ENCODE peak calls at places on chromosomes 4 and X, in five cellular contexts. One of them, this sample, is unnamed.

GRCh38 chr4:16757080-16757521 is 141.3 kb downstream of the LDB2 start:
- DNase-seq in OCI-LY7: no peak
- DNase-seq in iPS-NIHi11: no peak
- DNase-seq in HFFc6: peak; percentile 85
- DNase-seq in stimulated activated CD4-positive, alpha-beta T cell treated with anti-CD3 and anti-CD28 coated beads, Interleukin-1b, Interleukin-23, amount 100 ng/mL, for 48 hours: no peak
- DNase-seq in this sample: no peak

GRCh38 chr4:1907848-1908525 is 36.8 kb downstream of the NSD2 start:
- DNase-seq in OCI-LY7: no peak
- DNase-seq in iPS-NIHi11: no peak
- DNase-seq in HFFc6: no peak
- DNase-seq in stimulated activated CD4-positive, alpha-beta T cell treated with anti-CD3 and anti-CD28 coated beads, Interleukin-1b, Interleukin-23, amount 100 ng/mL, for 48 hours: no peak
- DNase-seq in this sample: no peak

GRCh38 chr4:62342346-62342745 is 1142.2 kb downstream of the ADGRL3 start:
- DNase-seq in OCI-LY7: no peak
- DNase-seq in iPS-NIHi11: no peak
- DNase-seq in HFFc6: no peak
- DNase-seq in stimulated activated CD4-positive, alpha-beta T cell treated with anti-CD3 and anti-CD28 coated beads, Interleukin-1b, Interleukin-23, amount 100 ng/mL, for 48 hours: no peak
- DNase-seq in this sample: no peak

GRCh38 chr4:186587416-186588018 is 32.1 kb upstream of the MTNR1A start:
- DNase-seq in OCI-LY7: peak; percentile 46
- DNase-seq in iPS-NIHi11: peak; percentile 83
- DNase-seq in HFFc6: peak; percentile 41
- DNase-seq in stimulated activated CD4-positive, alpha-beta T cell treated with anti-CD3 and anti-CD28 coated beads, Interleukin-1b, Interleukin-23, amount 100 ng/mL, for 48 hours: peak; percentile 48
- DNase-seq in this sample: no peak

GRCh38 chr4:126563389-126563788 is 1069.4 kb upstream of the INTU start:
- DNase-seq in OCI-LY7: no peak
- DNase-seq in iPS-NIHi11: no peak
- DNase-seq in HFFc6: no peak
- DNase-seq in stimulated activated CD4-positive, alpha-beta T cell treated with anti-CD3 and anti-CD28 coated beads, Interleukin-1b, Interleukin-23, amount 100 ng/mL, for 48 hours: no peak
- DNase-seq in this sample: no peak

GRCh38 chrX:33969105-33969504 is 163.0 kb downstream of the FAM47A start:
- DNase-seq in OCI-LY7: no peak
- DNase-seq in iPS-NIHi11: no peak
- DNase-seq in HFFc6: no peak
- DNase-seq in stimulated activated CD4-positive, alpha-beta T cell treated with anti-CD3 and anti-CD28 coated beads, Interleukin-1b, Interleukin-23, amount 100 ng/mL, for 48 hours: no peak
- DNase-seq in this sample: no peak

GRCh38 chr4:24885342-24885741 is 27.5 kb downstream of the CCDC149 start:
- DNase-seq in OCI-LY7: no peak
- DNase-seq in iPS-NIHi11: no peak
- DNase-seq in HFFc6: no peak
- DNase-seq in stimulated activated CD4-positive, alpha-beta T cell treated with anti-CD3 and anti-CD28 coated beads, Interleukin-1b, Interleukin-23, amount 100 ng/mL, for 48 hours: no peak
- DNase-seq in this sample: no peak

GRCh38 chrX:125680366-125680765 is 360.7 kb downstream of the TEX13C start:
- DNase-seq in OCI-LY7: no peak
- DNase-seq in iPS-NIHi11: no peak
- DNase-seq in HFFc6: no peak
- DNase-seq in stimulated activated CD4-positive, alpha-beta T cell treated with anti-CD3 and anti-CD28 coated beads, Interleukin-1b, Interleukin-23, amount 100 ng/mL, for 48 hours: no peak
- DNase-seq in this sample: no peak

GRCh38 chrX:110851780-110852179 is 56.2 kb upstream of the CHRDL1 start:
- DNase-seq in OCI-LY7: no peak
- DNase-seq in iPS-NIHi11: no peak
- DNase-seq in HFFc6: no peak
- DNase-seq in stimulated activated CD4-positive, alpha-beta T cell treated with anti-CD3 and anti-CD28 coated beads, Interleukin-1b, Interleukin-23, amount 100 ng/mL, for 48 hours: no peak
- DNase-seq in this sample: no peak

GRCh38 chr4:65046496-65047101 is 623.7 kb downstream of the EPHA5 start:
- DNase-seq in OCI-LY7: no peak
- DNase-seq in iPS-NIHi11: peak; percentile 21
- DNase-seq in HFFc6: no peak
- DNase-seq in stimulated activated CD4-positive, alpha-beta T cell treated with anti-CD3 and anti-CD28 coated beads, Interleukin-1b, Interleukin-23, amount 100 ng/mL, for 48 hours: no peak
- DNase-seq in this sample: no peak

GRCh38 chr4:140935259-140935658 is 179.1 kb upstream of the TBC1D9 start:
- DNase-seq in OCI-LY7: no peak
- DNase-seq in iPS-NIHi11: no peak
- DNase-seq in HFFc6: peak; percentile 25
- DNase-seq in stimulated activated CD4-positive, alpha-beta T cell treated with anti-CD3 and anti-CD28 coated beads, Interleukin-1b, Interleukin-23, amount 100 ng/mL, for 48 hours: no peak
- DNase-seq in this sample: no peak

GRCh38 chr4:75513529-75514130 is 573 bp downstream of the RCHY1 start:
- DNase-seq in OCI-LY7: peak; percentile 15
- DNase-seq in iPS-NIHi11: no peak
- DNase-seq in HFFc6: no peak
- DNase-seq in stimulated activated CD4-positive, alpha-beta T cell treated with anti-CD3 and anti-CD28 coated beads, Interleukin-1b, Interleukin-23, amount 100 ng/mL, for 48 hours: no peak
- DNase-seq in this sample: no peak

GRCh38 chrX:21374163-21374993 is at the start of gene CNKSR2:
- DNase-seq in OCI-LY7: no peak
- DNase-seq in iPS-NIHi11: peak; percentile 87
- DNase-seq in HFFc6: no peak
- DNase-seq in stimulated activated CD4-positive, alpha-beta T cell treated with anti-CD3 and anti-CD28 coated beads, Interleukin-1b, Interleukin-23, amount 100 ng/mL, for 48 hours: peak; percentile 70
- DNase-seq in this sample: peak; percentile 88

GRCh38 chr4:89290727-89291126 is 16.9 kb downstream of the GPRIN3 start:
- DNase-seq in OCI-LY7: peak; percentile 38
- DNase-seq in iPS-NIHi11: no peak
- DNase-seq in HFFc6: no peak
- DNase-seq in stimulated activated CD4-positive, alpha-beta T cell treated with anti-CD3 and anti-CD28 coated beads, Interleukin-1b, Interleukin-23, amount 100 ng/mL, for 48 hours: no peak
- DNase-seq in this sample: no peak

GRCh38 chrX:24515447-24515846 is 50.4 kb downstream of the PDK3 start:
- DNase-seq in OCI-LY7: no peak
- DNase-seq in iPS-NIHi11: no peak
- DNase-seq in HFFc6: no peak
- DNase-seq in stimulated activated CD4-positive, alpha-beta T cell treated with anti-CD3 and anti-CD28 coated beads, Interleukin-1b, Interleukin-23, amount 100 ng/mL, for 48 hours: no peak
- DNase-seq in this sample: no peak

GRCh38 chr4:5888222-5888701 is 4.6 kb downstream of the CRMP1 start:
- DNase-seq in OCI-LY7: no peak
- DNase-seq in iPS-NIHi11: peak; percentile 74
- DNase-seq in HFFc6: no peak
- DNase-seq in stimulated activated CD4-positive, alpha-beta T cell treated with anti-CD3 and anti-CD28 coated beads, Interleukin-1b, Interleukin-23, amount 100 ng/mL, for 48 hours: no peak
- DNase-seq in this sample: no peak

GRCh38 chrX:20594985-20595384 is 328.3 kb upstream of the RPS6KA3 start:
- DNase-seq in OCI-LY7: no peak
- DNase-seq in iPS-NIHi11: peak; percentile 19
- DNase-seq in HFFc6: no peak
- DNase-seq in stimulated activated CD4-positive, alpha-beta T cell treated with anti-CD3 and anti-CD28 coated beads, Interleukin-1b, Interleukin-23, amount 100 ng/mL, for 48 hours: no peak
- DNase-seq in this sample: no peak

GRCh38 chr4:89248879-89249281 is 58.7 kb downstream of the GPRIN3 start:
- DNase-seq in OCI-LY7: no peak
- DNase-seq in iPS-NIHi11: peak; percentile 14
- DNase-seq in HFFc6: no peak
- DNase-seq in stimulated activated CD4-positive, alpha-beta T cell treated with anti-CD3 and anti-CD28 coated beads, Interleukin-1b, Interleukin-23, amount 100 ng/mL, for 48 hours: no peak
- DNase-seq in this sample: no peak

GRCh38 chr4:183180621-183181020 is 81.6 kb downstream of the WWC2 start:
- DNase-seq in OCI-LY7: no peak
- DNase-seq in iPS-NIHi11: no peak
- DNase-seq in HFFc6: no peak
- DNase-seq in stimulated activated CD4-positive, alpha-beta T cell treated with anti-CD3 and anti-CD28 coated beads, Interleukin-1b, Interleukin-23, amount 100 ng/mL, for 48 hours: no peak
- DNase-seq in this sample: no peak

GRCh38 chr4:139686130-139686529 is 20.5 kb downstream of the MGST2 start:
- DNase-seq in OCI-LY7: no peak
- DNase-seq in iPS-NIHi11: no peak
- DNase-seq in HFFc6: no peak
- DNase-seq in stimulated activated CD4-positive, alpha-beta T cell treated with anti-CD3 and anti-CD28 coated beads, Interleukin-1b, Interleukin-23, amount 100 ng/mL, for 48 hours: no peak
- DNase-seq in this sample: no peak

GRCh38 chr4:128974203-128974602 is 119.1 kb downstream of the SCLT1 start:
- DNase-seq in OCI-LY7: no peak
- DNase-seq in iPS-NIHi11: no peak
- DNase-seq in HFFc6: peak; percentile 17
- DNase-seq in stimulated activated CD4-positive, alpha-beta T cell treated with anti-CD3 and anti-CD28 coated beads, Interleukin-1b, Interleukin-23, amount 100 ng/mL, for 48 hours: no peak
- DNase-seq in this sample: no peak

GRCh38 chr4:170089743-170090666 is at the start of gene AADAT:
- DNase-seq in OCI-LY7: no peak
- DNase-seq in iPS-NIHi11: peak; percentile 94
- DNase-seq in HFFc6: peak; percentile 60
- DNase-seq in stimulated activated CD4-positive, alpha-beta T cell treated with anti-CD3 and anti-CD28 coated beads, Interleukin-1b, Interleukin-23, amount 100 ng/mL, for 48 hours: no peak
- DNase-seq in this sample: peak; percentile 87

GRCh38 chr4:187268940-187269339 is 545.3 kb upstream of the FAT1 start:
- DNase-seq in OCI-LY7: no peak
- DNase-seq in iPS-NIHi11: no peak
- DNase-seq in HFFc6: peak; percentile 59
- DNase-seq in stimulated activated CD4-positive, alpha-beta T cell treated with anti-CD3 and anti-CD28 coated beads, Interleukin-1b, Interleukin-23, amount 100 ng/mL, for 48 hours: no peak
- DNase-seq in this sample: no peak

GRCh38 chr4:98603683-98604573 is 54.5 kb downstream of the TSPAN5 start:
- DNase-seq in OCI-LY7: no peak
- DNase-seq in iPS-NIHi11: no peak
- DNase-seq in HFFc6: peak; percentile 41
- DNase-seq in stimulated activated CD4-positive, alpha-beta T cell treated with anti-CD3 and anti-CD28 coated beads, Interleukin-1b, Interleukin-23, amount 100 ng/mL, for 48 hours: peak; percentile 40
- DNase-seq in this sample: no peak

GRCh38 chrX:119606508-119607389 is 525 bp upstream of the NKRF start:
- DNase-seq in OCI-LY7: no peak
- DNase-seq in iPS-NIHi11: no peak
- DNase-seq in HFFc6: peak; percentile 2
- DNase-seq in stimulated activated CD4-positive, alpha-beta T cell treated with anti-CD3 and anti-CD28 coated beads, Interleukin-1b, Interleukin-23, amount 100 ng/mL, for 48 hours: no peak
- DNase-seq in this sample: no peak

GRCh38 chrX:125203737-125204578 is 115.7 kb upstream of the TEX13C start:
- DNase-seq in OCI-LY7: no peak
- DNase-seq in iPS-NIHi11: peak; percentile 18
- DNase-seq in HFFc6: no peak
- DNase-seq in stimulated activated CD4-positive, alpha-beta T cell treated with anti-CD3 and anti-CD28 coated beads, Interleukin-1b, Interleukin-23, amount 100 ng/mL, for 48 hours: no peak
- DNase-seq in this sample: peak; percentile 72

GRCh38 chr4:102438396-102438795 is 62.8 kb upstream of the NFKB1 start:
- DNase-seq in OCI-LY7: no peak
- DNase-seq in iPS-NIHi11: no peak
- DNase-seq in HFFc6: peak; percentile 50
- DNase-seq in stimulated activated CD4-positive, alpha-beta T cell treated with anti-CD3 and anti-CD28 coated beads, Interleukin-1b, Interleukin-23, amount 100 ng/mL, for 48 hours: no peak
- DNase-seq in this sample: no peak

GRCh38 chrX:17553451-17553850 is 178.5 kb downstream of the NHS start:
- DNase-seq in OCI-LY7: no peak
- DNase-seq in iPS-NIHi11: peak; percentile 22
- DNase-seq in HFFc6: peak; percentile 64
- DNase-seq in stimulated activated CD4-positive, alpha-beta T cell treated with anti-CD3 and anti-CD28 coated beads, Interleukin-1b, Interleukin-23, amount 100 ng/mL, for 48 hours: no peak
- DNase-seq in this sample: no peak

GRCh38 chr4:23737571-23737970 is 152.3 kb downstream of the PPARGC1A start:
- DNase-seq in OCI-LY7: no peak
- DNase-seq in iPS-NIHi11: no peak
- DNase-seq in HFFc6: no peak
- DNase-seq in stimulated activated CD4-positive, alpha-beta T cell treated with anti-CD3 and anti-CD28 coated beads, Interleukin-1b, Interleukin-23, amount 100 ng/mL, for 48 hours: no peak
- DNase-seq in this sample: no peak

GRCh38 chr4:6839579-6839978 is 57.1 kb downstream of the KIAA0232 start:
- DNase-seq in OCI-LY7: no peak
- DNase-seq in iPS-NIHi11: no peak
- DNase-seq in HFFc6: no peak
- DNase-seq in stimulated activated CD4-positive, alpha-beta T cell treated with anti-CD3 and anti-CD28 coated beads, Interleukin-1b, Interleukin-23, amount 100 ng/mL, for 48 hours: no peak
- DNase-seq in this sample: no peak

GRCh38 chrX:7225338-7225737 is 77.4 kb upstream of the PUDP start:
- DNase-seq in OCI-LY7: no peak
- DNase-seq in iPS-NIHi11: no peak
- DNase-seq in HFFc6: no peak
- DNase-seq in stimulated activated CD4-positive, alpha-beta T cell treated with anti-CD3 and anti-CD28 coated beads, Interleukin-1b, Interleukin-23, amount 100 ng/mL, for 48 hours: no peak
- DNase-seq in this sample: no peak

GRCh38 chr4:175166020-175166419 is 247.9 kb downstream of the ADAM29 start:
- DNase-seq in OCI-LY7: peak; percentile 24
- DNase-seq in iPS-NIHi11: no peak
- DNase-seq in HFFc6: no peak
- DNase-seq in stimulated activated CD4-positive, alpha-beta T cell treated with anti-CD3 and anti-CD28 coated beads, Interleukin-1b, Interleukin-23, amount 100 ng/mL, for 48 hours: no peak
- DNase-seq in this sample: no peak

GRCh38 chr4:128416921-128417320 is 129.3 kb upstream of the PGRMC2 start:
- DNase-seq in OCI-LY7: no peak
- DNase-seq in iPS-NIHi11: no peak
- DNase-seq in HFFc6: no peak
- DNase-seq in stimulated activated CD4-positive, alpha-beta T cell treated with anti-CD3 and anti-CD28 coated beads, Interleukin-1b, Interleukin-23, amount 100 ng/mL, for 48 hours: no peak
- DNase-seq in this sample: no peak

GRCh38 chr4:112270643-112271484 is 14.8 kb downstream of the TIFA start:
- DNase-seq in OCI-LY7: no peak
- DNase-seq in iPS-NIHi11: no peak
- DNase-seq in HFFc6: peak; percentile 72
- DNase-seq in stimulated activated CD4-positive, alpha-beta T cell treated with anti-CD3 and anti-CD28 coated beads, Interleukin-1b, Interleukin-23, amount 100 ng/mL, for 48 hours: no peak
- DNase-seq in this sample: no peak

GRCh38 chr4:101279377-101279871 is 67.9 kb downstream of the PPP3CA start:
- DNase-seq in OCI-LY7: peak; percentile 8
- DNase-seq in iPS-NIHi11: no peak
- DNase-seq in HFFc6: peak; percentile 97
- DNase-seq in stimulated activated CD4-positive, alpha-beta T cell treated with anti-CD3 and anti-CD28 coated beads, Interleukin-1b, Interleukin-23, amount 100 ng/mL, for 48 hours: peak; percentile 5
- DNase-seq in this sample: no peak

GRCh38 chrX:30219372-30219771 is 4.0 kb downstream of the MAGEB2 start:
- DNase-seq in OCI-LY7: no peak
- DNase-seq in iPS-NIHi11: peak; percentile 31
- DNase-seq in HFFc6: no peak
- DNase-seq in stimulated activated CD4-positive, alpha-beta T cell treated with anti-CD3 and anti-CD28 coated beads, Interleukin-1b, Interleukin-23, amount 100 ng/mL, for 48 hours: no peak
- DNase-seq in this sample: no peak

GRCh38 chr4:141713185-141713584 is 76.8 kb downstream of the IL15 start:
- DNase-seq in OCI-LY7: no peak
- DNase-seq in iPS-NIHi11: no peak
- DNase-seq in HFFc6: no peak
- DNase-seq in stimulated activated CD4-positive, alpha-beta T cell treated with anti-CD3 and anti-CD28 coated beads, Interleukin-1b, Interleukin-23, amount 100 ng/mL, for 48 hours: no peak
- DNase-seq in this sample: no peak

GRCh38 chr4:26763063-26763462 is 97.6 kb upstream of the STIM2 start:
- DNase-seq in OCI-LY7: peak; percentile 18
- DNase-seq in iPS-NIHi11: no peak
- DNase-seq in HFFc6: no peak
- DNase-seq in stimulated activated CD4-positive, alpha-beta T cell treated with anti-CD3 and anti-CD28 coated beads, Interleukin-1b, Interleukin-23, amount 100 ng/mL, for 48 hours: no peak
- DNase-seq in this sample: no peak

GRCh38 chr4:10403633-10404445 is 53.4 kb downstream of the ZNF518B start:
- DNase-seq in OCI-LY7: peak; percentile 9
- DNase-seq in iPS-NIHi11: peak; percentile 43
- DNase-seq in HFFc6: peak; percentile 54
- DNase-seq in stimulated activated CD4-positive, alpha-beta T cell treated with anti-CD3 and anti-CD28 coated beads, Interleukin-1b, Interleukin-23, amount 100 ng/mL, for 48 hours: no peak
- DNase-seq in this sample: no peak

This sample was measured in type B pancreatic cell.